ENCODE peak calls at places on chromosomes 4 and X, in seven cellular contexts. M is esophagus squamous epithelium, C is suprapubic skin, W is Peyer's patch, H is RWPE1, K is pancreas, Y is H9. P is an unnamed sample.

GRCh38 chrX:40169193-40170086 is 71.7 kb upstream of the BCOR start:
- DNase-seq in M (peak), H (no peak), W (peak), C (no peak), Y (peak), K (peak), P (peak)

GRCh38 chr4:188439641-188440311 is 300.5 kb downstream of the TRIML1 start:
- DNase-seq in Y (no peak), M (no peak), W (no peak), H (peak), C (no peak), K (peak), P (peak)

GRCh38 chr4:119589165-119589564 is 39.4 kb downstream of the PDE5A start:
- DNase-seq in W (no peak), K (no peak), Y (no peak), H (no peak), C (no peak), M (no peak), P (no peak)

GRCh38 chrX:38409289-38409688 is 56.9 kb downstream of the OTC start:
- DNase-seq in W (no peak), M (no peak), H (no peak), C (no peak), Y (no peak), K (no peak), P (no peak)

GRCh38 chrX:31117195-31117594 is 45.4 kb upstream of the FTHL17 start:
- DNase-seq in H (no peak), C (no peak), Y (no peak), W (no peak), K (no peak), M (no peak), P (peak)

GRCh38 chr4:56907489-56908205 is at the start of gene REST:
- DNase-seq in K (peak), M (peak), W (peak), H (peak), C (peak), Y (peak), P (no peak)

GRCh38 chrX:32673193-32673592 is 538.2 kb downstream of the DMD start:
- DNase-seq in K (no peak), W (no peak), H (peak), Y (no peak), C (no peak), M (no peak), P (no peak)

GRCh38 chrX:153392642-153393321 is 8.4 kb downstream of the PNMA6E start:
- DNase-seq in W (no peak), Y (peak), C (no peak), K (no peak), M (no peak), H (no peak), P (no peak)

GRCh38 chr4:174669278-174669677 is 147.0 kb upstream of the HPGD start:
- DNase-seq in W (no peak), K (no peak), C (no peak), H (peak), M (no peak), Y (no peak), P (peak)

GRCh38 chr4:6724461-6725111 is 8.6 kb downstream of the BLOC1S4 start:
- DNase-seq in Y (no peak), H (no peak), M (no peak), W (no peak), C (no peak), K (peak), P (no peak)

GRCh38 chrX:47218920-47219815 is 687 bp downstream of the CDK16 start:
- DNase-seq in W (peak), H (peak), K (peak), C (no peak), Y (peak), M (no peak), P (no peak)

GRCh38 chr4:104524591-104524990 is 29.9 kb upstream of the CXXC4 start:
- DNase-seq in H (peak), C (no peak), Y (no peak), M (no peak), K (no peak), W (no peak), P (no peak)

GRCh38 chrX:150365051-150365952 is 2.2 kb downstream of the MAMLD1 start:
- DNase-seq in W (no peak), Y (peak), H (no peak), M (no peak), K (peak), C (no peak), P (no peak)

GRCh38 chr4:71184195-71184781 is 154.5 kb upstream of the SLC4A4 start:
- DNase-seq in Y (peak), M (no peak), H (peak), C (no peak), W (peak), K (peak), P (no peak)

GRCh38 chr4:122793811-122794210 is 32.8 kb upstream of the FGF2 start:
- DNase-seq in H (no peak), M (no peak), Y (no peak), K (no peak), C (no peak), W (no peak), P (no peak)

GRCh38 chrX:19513383-19513782 is 1.9 kb downstream of the MAP3K15 start:
- DNase-seq in H (no peak), M (no peak), W (no peak), C (no peak), K (no peak), Y (no peak), P (no peak)

GRCh38 chr4:109589605-109590004 is 29.6 kb downstream of the MCUB start:
- DNase-seq in M (no peak), H (no peak), C (no peak), Y (no peak), W (no peak), K (no peak), P (no peak)

GRCh38 chrX:19670321-19670750 is 155.0 kb upstream of the MAP3K15 start:
- DNase-seq in M (no peak), C (peak), H (no peak), Y (no peak), W (no peak), K (no peak), P (no peak)

GRCh38 chr4:29002151-29002550 is 1718.0 kb upstream of the PCDH7 start:
- DNase-seq in Y (peak), M (no peak), W (no peak), C (no peak), K (no peak), H (no peak), P (no peak)

GRCh38 chr4:122503214-122503613 is 46.7 kb upstream of the IL2 start:
- DNase-seq in K (no peak), H (no peak), M (no peak), W (no peak), C (no peak), Y (no peak), P (no peak)

GRCh38 chr4:55834086-55834795 is 14.7 kb downstream of the EXOC1L start:
- DNase-seq in K (no peak), M (no peak), Y (no peak), W (no peak), C (no peak), H (no peak), P (no peak)

GRCh38 chr4:100848865-100849264 is 331.0 kb upstream of the EMCN start:
- DNase-seq in H (no peak), M (no peak), K (no peak), C (no peak), W (no peak), Y (peak), P (no peak)

GRCh38 chr4:46886711-46887110 is 22.3 kb downstream of the COX7B2 start:
- DNase-seq in Y (no peak), W (no peak), M (no peak), K (no peak), C (no peak), H (peak), P (no peak)

GRCh38 chr4:6278801-6279197 is 9.1 kb downstream of the WFS1 start:
- DNase-seq in W (peak), H (no peak), C (no peak), Y (no peak), K (no peak), M (no peak), P (no peak)

GRCh38 chrX:119477812-119478232 is 9.6 kb downstream of the SLC25A5 start:
- DNase-seq in K (peak), Y (no peak), M (no peak), C (no peak), W (no peak), H (no peak), P (peak)

GRCh38 chr4:94274912-94275311 is 67.2 kb downstream of the SMARCAD1 start:
- DNase-seq in C (no peak), M (no peak), H (no peak), Y (no peak), K (no peak), W (no peak), P (no peak)

DNA sequence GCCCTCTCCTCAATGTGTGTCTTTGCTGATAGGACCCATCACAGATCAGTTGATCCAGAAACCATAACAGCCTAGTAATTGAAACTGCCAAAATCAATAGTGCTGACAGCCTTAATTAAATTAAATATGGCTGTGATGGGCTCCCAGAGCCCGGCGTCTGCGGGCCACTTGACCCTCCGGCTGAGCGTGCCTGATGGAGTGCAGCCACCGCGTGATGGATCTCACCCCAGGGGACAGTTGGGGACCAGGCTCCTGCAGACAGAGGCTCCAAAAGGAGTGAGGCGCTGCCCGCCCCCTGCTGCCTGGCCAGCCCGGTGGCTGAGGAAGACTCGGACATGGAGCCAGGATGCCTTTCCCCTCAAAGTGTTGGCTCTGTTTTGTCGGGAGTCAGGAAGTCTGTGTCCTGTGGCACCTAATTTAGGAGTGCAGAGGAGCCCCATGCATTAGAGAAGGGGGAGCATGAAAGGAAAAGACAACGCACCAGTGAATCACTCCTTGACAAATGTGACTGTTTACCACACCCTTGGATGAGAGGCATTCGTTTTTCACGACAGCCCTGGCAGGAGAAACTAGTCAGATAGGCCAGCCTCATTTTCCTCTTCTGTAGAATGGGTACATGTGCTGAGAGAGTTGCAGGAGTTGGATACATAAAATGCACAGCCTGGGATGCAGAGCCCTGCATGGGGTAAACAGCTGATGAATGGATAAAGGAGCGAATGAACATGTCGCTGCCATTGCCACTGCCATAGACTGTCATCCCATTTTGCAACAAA is 40.8 kb upstream of the MSX1 start:
- DNase-seq in W (no peak), Y (no peak), K (no peak), H (no peak), M (no peak), C (no peak), P (no peak)
- TF ChIP-seq CTCF in W (no peak), Y (no peak), K (no peak), H (no peak), M (no peak), C (no peak), P (no peak)

DNA sequence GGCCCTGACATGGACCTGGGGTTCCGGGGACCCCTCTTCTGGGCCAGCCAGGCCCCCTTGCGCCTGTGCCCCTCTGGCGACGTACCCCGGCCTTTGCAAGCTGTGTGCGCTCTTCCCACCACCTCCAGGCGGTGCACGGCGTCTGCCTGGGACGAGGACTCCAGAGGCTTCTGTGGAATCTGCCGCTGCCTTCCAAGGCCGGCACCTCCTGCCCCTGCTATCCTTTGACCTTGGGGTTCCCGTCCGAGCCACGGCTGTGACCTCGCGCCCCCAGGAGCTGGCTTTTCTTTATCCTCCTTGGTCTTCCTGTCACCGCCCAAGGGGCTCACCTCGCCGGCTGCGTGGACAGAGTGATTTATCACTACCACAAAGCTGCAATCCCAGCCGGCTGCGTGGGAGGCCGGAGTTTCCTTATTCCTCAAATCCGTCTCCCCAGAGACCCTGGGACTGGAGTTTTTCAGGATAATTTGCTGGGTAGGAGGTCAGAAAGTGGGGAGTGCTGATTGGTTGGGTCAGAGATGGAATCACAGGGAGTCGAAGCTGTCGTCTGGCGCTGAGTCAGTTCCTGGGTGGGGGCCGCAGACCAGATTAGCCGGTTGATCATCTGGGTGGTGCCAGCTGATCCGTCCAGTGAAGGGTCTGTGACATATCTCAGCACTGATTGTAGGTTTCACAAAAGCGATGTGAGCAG is 19.9 kb upstream of the PLCXD1 start:
- DNase-seq in C (peak), W (peak), K (peak), M (no peak), Y (peak), H (no peak), P (no peak)
- TF ChIP-seq CTCF in C (no peak), W (no peak), K (no peak), M (no peak), Y (no peak), H (no peak), P (no peak)

DNA sequence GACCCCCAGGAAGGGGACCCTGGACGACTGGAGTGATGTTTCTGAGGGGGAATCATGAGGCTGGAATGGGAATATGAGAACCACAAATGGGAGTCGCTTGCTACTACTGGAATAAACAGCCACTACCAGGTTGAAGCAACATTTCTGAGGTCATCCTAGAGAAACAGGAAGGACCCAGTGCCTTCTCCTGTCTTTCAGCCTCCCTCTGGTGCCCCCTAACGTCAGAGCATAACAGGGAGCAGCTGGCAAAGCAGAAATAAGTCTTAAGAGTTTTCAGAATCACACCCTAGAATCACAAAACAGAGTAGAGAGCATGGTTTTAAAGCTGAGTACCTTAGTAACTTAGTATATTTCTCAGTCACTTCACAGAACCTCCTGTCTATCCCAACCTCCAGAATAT is 347.8 kb upstream of the PITX2 start:
- DNase-seq in C (no peak), K (peak), Y (peak), M (no peak), W (no peak), H (peak), P (no peak)
- TF ChIP-seq CTCF in C (peak), K (no peak), Y (peak), M (peak), W (peak), H (no peak), P (peak)

GRCh38 chrX:15911729-15912550 is 57.3 kb upstream of the AP1S2 start:
- DNase-seq in Y (no peak), H (no peak), M (no peak), C (no peak), W (no peak), K (no peak), P (no peak)
- TF ChIP-seq CTCF in Y (no peak), H (no peak), M (no peak), C (no peak), W (no peak), K (no peak), P (no peak)

P was measured in retinal pigment epithelial cell.